ENCODE peak calls at places on chromosome 11, in six cellular contexts. P, Q, O, U, D and X are unnamed samples.

GRCh38 chr11:43738600-43739409 is 58.3 kb downstream of the HSD17B12 start:
- DNase-seq in P (no peak), Q (no peak), O (peak), U (no peak), D (no peak), X (no peak)

GRCh38 chr11:47765086-47765485 is 2.1 kb downstream of the FNBP4 start:
- DNase-seq in P (no peak), Q (no peak), O (peak), U (peak), D (no peak), X (no peak)

GRCh38 chr11:12681462-12681861 is 7.2 kb downstream of the TEAD1 start:
- DNase-seq in P (no peak), Q (no peak), O (no peak), U (no peak), D (no peak), X (no peak)

GRCh38 chr11:2074266-2074825 is 64.8 kb downstream of the IGF2 start:
- DNase-seq in P (no peak), Q (no peak), O (no peak), U (no peak), D (peak), X (no peak)

GRCh38 chr11:78066471-78066870 is 2.8 kb downstream of the THRSP start:
- DNase-seq in P (no peak), Q (no peak), O (no peak), U (no peak), D (no peak), X (no peak)

GRCh38 chr11:116328851-116329250 is 443.9 kb downstream of the BUD13 start:
- DNase-seq in P (no peak), Q (no peak), O (no peak), U (no peak), D (no peak), X (no peak)

GRCh38 chr11:36233226-36233625 is 56.0 kb downstream of the COMMD9 start:
- DNase-seq in P (no peak), Q (no peak), O (no peak), U (no peak), D (no peak), X (no peak)

GRCh38 chr11:2563216-2564007 is 118.6 kb downstream of the KCNQ1 start:
- DNase-seq in P (no peak), Q (no peak), O (no peak), U (no peak), D (no peak), X (no peak)

GRCh38 chr11:47715082-47715669 is at the start of gene AGBL2:
- DNase-seq in P (peak), Q (peak), O (no peak), U (peak), D (peak), X (peak)

GRCh38 chr11:133047036-133047800 is 485.1 kb downstream of the OPCML start:
- DNase-seq in P (no peak), Q (no peak), O (no peak), U (no peak), D (no peak), X (no peak)